ENCODE peak calls at places on chromosome 19, in ten cellular contexts. Y, V, B, M, A, W, R, J, O and Q are unnamed samples.

GRCh38 chr19:10231624-10232228 is 595 bp upstream of the S1PR2 start:
- DNase-seq in Y (no peak), V (no peak), B (no peak), M (no peak), A (no peak), W (no peak), R (no peak), J (no peak), O (no peak), Q (no peak)

GRCh38 chr19:45296365-45296764 is 26.3 kb downstream of the CKM start:
- DNase-seq in Y (no peak), V (no peak), B (no peak), M (no peak), A (no peak), W (no peak), R (no peak), J (no peak), O (no peak), Q (no peak)

GRCh38 chr19:7670150-7670784 is 1.4 kb downstream of the RETN start:
- DNase-seq in Y (peak; percentile 79), V (no peak), B (peak; percentile 82), M (peak; percentile 84), A (no peak), W (peak; percentile 68), R (no peak), J (no peak), O (no peak), Q (no peak)

GRCh38 chr19:16587031-16588023 is 15.1 kb upstream of the SLC35E1 start:
- DNase-seq in Y (peak; percentile 46), V (peak; percentile 45), B (peak; percentile 88), M (no peak), A (no peak), W (peak; percentile 81), R (no peak), J (peak; percentile 54), O (peak; percentile 42), Q (no peak)

GRCh38 chr19:21434967-21435544 is 38.1 kb downstream of the ZNF493 start:
- DNase-seq in Y (no peak), V (no peak), B (peak; percentile 79), M (no peak), A (no peak), W (no peak), R (no peak), J (no peak), O (no peak), Q (no peak)

GRCh38 chr19:58395220-58395978 is at the start of gene RNF225:
- DNase-seq in Y (no peak), V (peak; percentile 79), B (peak; percentile 84), M (peak; percentile 75), A (no peak), W (peak; percentile 65), R (no peak), J (peak; percentile 83), O (no peak), Q (no peak)

GRCh38 chr19:28578786-28579505 is 634.0 kb downstream of the UQCRFS1 start:
- DNase-seq in Y (no peak), V (peak; percentile 35), B (no peak), M (no peak), A (peak; percentile 61), W (no peak), R (no peak), J (no peak), O (no peak), Q (no peak)

GRCh38 chr19:58558623-58559274 is 338 bp upstream of the UBE2M start:
- DNase-seq in Y (peak; percentile 98), V (peak; percentile 99), B (peak; percentile 100), M (peak; percentile 100), A (peak; percentile 98), W (peak; percentile 97), R (peak; percentile 99), J (peak; percentile 100), O (peak; percentile 96), Q (peak; percentile 94)

GRCh38 chr19:7965921-7966665 is 22.6 kb upstream of the TIMM44 start:
- DNase-seq in Y (no peak), V (no peak), B (peak; percentile 79), M (no peak), A (no peak), W (no peak), R (no peak), J (peak; percentile 8), O (no peak), Q (no peak)

DNA sequence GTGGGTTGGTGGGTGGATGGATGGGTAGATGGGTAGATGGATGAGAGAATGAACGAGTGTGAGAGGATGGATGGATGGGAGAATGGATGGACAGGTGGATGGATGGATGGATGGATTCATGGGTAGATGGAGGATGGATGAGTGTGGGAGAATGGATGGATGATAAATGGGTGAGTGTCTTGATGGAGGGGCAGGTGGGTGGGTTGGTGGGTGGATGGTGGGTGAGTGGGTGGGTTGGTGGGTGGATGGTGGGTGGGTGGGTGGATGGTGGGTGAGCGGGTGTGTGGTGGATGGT is 35.4 kb upstream of the ONECUT3 start:
- DNase-seq in Y (no peak), V (no peak), B (no peak), M (no peak), A (no peak), W (no peak), R (no peak), J (no peak), O (no peak), Q (no peak)
- H3K4me3 ChIP-seq in Y (no peak overlapping the region), V (no peak overlapping the region), B (no peak overlapping the region), M (no peak overlapping the region), A (no peak overlapping the region), W (no peak overlapping the region), R (no peak overlapping the region), J (no peak overlapping the region), O (no peak overlapping the region), Q (no peak overlapping the region)

GRCh38 chr19:46745030-46745429 is 827 bp upstream of the FKRP start:
- DNase-seq in Y (no peak), V (no peak), B (peak; percentile 95), M (no peak), A (no peak), W (no peak), R (no peak), J (no peak), O (no peak), Q (no peak)
- H3K4me3 ChIP-seq in Y (peak overlapping the region; percentile 99), V (peak overlapping the region; percentile 99), B (peak overlapping the region; percentile 92), M (peak overlapping the region; percentile 97), A (peak overlapping the region; percentile 74), W (peak overlapping the region; percentile 79), R (peak overlapping the region; percentile 99), J (peak overlapping the region; percentile 97), O (peak overlapping the region; percentile 80), Q (peak overlapping the region; percentile 96)

GRCh38 chr19:2634228-2634951 is 68.1 kb downstream of the GNG7 start:
- DNase-seq in Y (no peak), V (no peak), B (peak; percentile 91), M (peak; percentile 89), A (peak; percentile 95), W (peak; percentile 91), R (no peak), J (peak; percentile 58), O (no peak), Q (no peak)
- H3K4me3 ChIP-seq in Y (no peak overlapping the region), V (no peak overlapping the region), B (peak overlapping the region; percentile 54), M (peak overlapping the region; percentile 45), A (peak overlapping the region; percentile 61), W (peak overlapping the region; percentile 31), R (no peak overlapping the region), J (peak overlapping the region; percentile 12), O (no peak overlapping the region), Q (no peak overlapping the region)

GRCh38 chr19:48395499-48395898 is 2.0 kb downstream of the GRIN2D start:
- DNase-seq in Y (no peak), V (no peak), B (peak; percentile 71), M (no peak), A (no peak), W (no peak), R (no peak), J (no peak), O (no peak), Q (no peak)
- H3K4me3 ChIP-seq in Y (no peak overlapping the region), V (no peak overlapping the region), B (no peak overlapping the region), M (no peak overlapping the region), A (no peak overlapping the region), W (no peak overlapping the region), R (no peak overlapping the region), J (no peak overlapping the region), O (no peak overlapping the region), Q (no peak overlapping the region)

DNA sequence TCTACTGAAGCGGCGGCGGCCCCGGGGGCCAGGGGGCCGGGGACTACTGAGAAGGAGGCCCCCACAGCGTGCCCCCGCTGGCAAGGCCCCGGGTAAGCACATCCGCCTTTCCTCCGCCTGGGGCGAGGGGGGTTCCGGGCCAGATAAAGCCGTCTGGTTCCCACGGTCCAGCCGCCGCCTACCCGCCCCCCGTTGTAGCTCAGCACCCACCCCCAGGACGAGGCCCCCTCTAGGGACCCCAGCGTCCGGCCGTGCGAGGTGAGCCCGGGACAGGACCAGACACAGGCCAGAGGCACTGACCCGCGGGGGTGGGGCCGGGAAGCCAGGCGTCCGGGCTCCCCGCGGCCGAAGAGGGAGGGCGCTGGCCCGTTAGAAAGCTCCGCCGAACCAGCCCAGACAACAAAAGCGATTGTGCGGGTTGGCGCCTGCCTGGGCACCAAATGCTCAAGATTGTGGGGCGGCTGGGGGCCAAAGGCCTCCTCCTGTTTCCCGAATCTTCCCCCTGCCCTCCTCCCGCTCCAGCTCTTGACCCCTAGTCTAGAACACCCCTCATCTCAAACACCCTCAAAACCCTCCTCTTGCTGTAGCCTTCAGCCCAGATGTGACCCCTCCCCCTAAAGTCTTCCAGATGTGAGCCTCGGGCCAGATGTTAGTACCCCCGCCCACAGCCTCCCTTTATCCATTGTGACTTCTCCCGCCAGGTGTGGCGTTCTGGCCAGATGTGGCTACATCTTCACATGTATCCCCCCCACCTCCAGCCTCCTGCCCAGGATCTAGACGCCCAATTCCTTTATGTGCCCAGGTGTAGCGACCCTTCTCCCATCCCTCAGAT is 867 bp upstream of the LTBP4 start:
- DNase-seq in Y (no peak), V (no peak), B (peak; percentile 62), M (no peak), A (peak; percentile 81), W (no peak), R (no peak), J (peak; percentile 78), O (no peak), Q (no peak)
- H3K4me3 ChIP-seq in Y (peak overlapping the region; percentile 19), V (no peak overlapping the region), B (no peak overlapping the region), M (peak overlapping the region; percentile 23), A (peak overlapping the region; percentile 92), W (peak overlapping the region; percentile 0), R (no peak overlapping the region), J (no peak overlapping the region), O (no peak overlapping the region), Q (no peak overlapping the region)

DNA sequence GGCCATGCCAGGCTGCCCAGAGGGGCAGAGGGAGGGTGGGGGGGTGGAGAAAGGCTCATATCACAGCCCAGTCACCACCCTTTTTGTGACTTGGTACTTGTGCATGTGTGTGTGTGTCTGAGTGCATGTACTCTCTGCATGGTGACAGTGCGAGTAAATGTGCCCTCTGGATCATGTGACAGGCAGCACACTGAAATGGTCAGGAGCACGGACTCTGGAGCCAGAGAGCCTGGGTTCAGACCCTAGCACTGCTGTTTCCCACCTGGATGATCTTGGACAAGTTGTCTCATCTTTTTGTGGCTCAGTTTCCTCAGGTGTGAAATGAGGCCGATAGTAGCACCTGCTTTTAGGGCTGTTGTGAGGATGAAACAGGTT is 2.0 kb downstream of the CIC start:
- DNase-seq in Y (no peak), V (no peak), B (peak; percentile 93), M (no peak), A (no peak), W (peak; percentile 25), R (peak; percentile 53), J (no peak), O (no peak), Q (no peak)
- H3K4me3 ChIP-seq in Y (peak overlapping the region; percentile 88), V (no peak overlapping the region), B (peak overlapping the region; percentile 89), M (peak overlapping the region; percentile 69), A (peak overlapping the region; percentile 78), W (peak overlapping the region; percentile 69), R (peak overlapping the region; percentile 67), J (peak overlapping the region; percentile 57), O (peak overlapping the region; percentile 81), Q (peak overlapping the region; percentile 80)